ENCODE peak calls at places on chromosomes 11 and 22, in eight cellular contexts. A, C, G, R, Z, U, Y and J are unnamed samples.

GRCh38 chr11:2310073-2310785 is 8.4 kb downstream of the TSPAN32 start:
- DNase-seq in A (no peak), C (no peak), G (peak; percentile 54), R (no peak), Z (no peak), U (no peak), Y (no peak), J (no peak)

GRCh38 chr22:37616205-37617083 is 7.8 kb downstream of the GGA1 start:
- DNase-seq in A (no peak), C (no peak), G (no peak), R (no peak), Z (no peak), U (no peak), Y (no peak), J (no peak)

GRCh38 chr11:34487430-34487829 is 26.2 kb downstream of the ELF5 start:
- DNase-seq in A (no peak), C (no peak), G (no peak), R (no peak), Z (no peak), U (no peak), Y (no peak), J (no peak)

GRCh38 chr22:29320546-29320945 is 5.0 kb upstream of the RASL10A start:
- DNase-seq in A (no peak), C (no peak), G (no peak), R (no peak), Z (no peak), U (no peak), Y (no peak), J (no peak)

GRCh38 chr11:2437516-2437915 is 6.8 kb downstream of the TRPM5 start:
- DNase-seq in A (no peak), C (no peak), G (no peak), R (no peak), Z (no peak), U (no peak), Y (no peak), J (no peak)

GRCh38 chr11:101870510-101870909 is 44.3 kb upstream of the CEP126 start:
- DNase-seq in A (no peak), C (no peak), G (no peak), R (no peak), Z (no peak), U (no peak), Y (peak; percentile 19), J (peak; percentile 57)

GRCh38 chr11:20283475-20283874 is 80.0 kb upstream of the HTATIP2 start:
- DNase-seq in A (no peak), C (no peak), G (no peak), R (no peak), Z (no peak), U (no peak), Y (no peak), J (no peak)

GRCh38 chr22:37032535-37033460 is 13.3 kb downstream of the MPST start:
- DNase-seq in A (peak; percentile 91), C (no peak), G (no peak), R (no peak), Z (no peak), U (no peak), Y (no peak), J (peak; percentile 85)

GRCh38 chr11:68584991-68585524 is 99.3 kb upstream of the GAL start:
- DNase-seq in A (no peak), C (no peak), G (no peak), R (no peak), Z (no peak), U (no peak), Y (no peak), J (no peak)

GRCh38 chr11:126403039-126403438 is 47.6 kb downstream of the ST3GAL4 start:
- DNase-seq in A (peak; percentile 58), C (no peak), G (no peak), R (no peak), Z (no peak), U (no peak), Y (no peak), J (peak; percentile 22)

GRCh38 chr22:23752090-23752691 is 1.3 kb upstream of the ZNF70 start:
- DNase-seq in A (no peak), C (no peak), G (no peak), R (no peak), Z (no peak), U (no peak), Y (no peak), J (no peak)

GRCh38 chr11:23961503-23962338 is 535.1 kb upstream of the LUZP2 start:
- DNase-seq in A (no peak), C (no peak), G (no peak), R (no peak), Z (no peak), U (no peak), Y (no peak), J (no peak)

GRCh38 chr22:40679964-40680818 is 907 bp downstream of the MCHR1 start:
- DNase-seq in A (no peak), C (peak; percentile 9), G (no peak), R (no peak), Z (no peak), U (no peak), Y (no peak), J (peak; percentile 18)

GRCh38 chr11:335779-336665 is 15.4 kb upstream of the IFITM3 start:
- DNase-seq in A (no peak), C (no peak), G (peak; percentile 64), R (no peak), Z (no peak), U (no peak), Y (no peak), J (no peak)

GRCh38 chr11:67436459-67437081 is 912 bp downstream of the PTPRCAP start:
- DNase-seq in A (no peak), C (no peak), G (peak; percentile 79), R (no peak), Z (peak; percentile 70), U (no peak), Y (no peak), J (no peak)

GRCh38 chr22:36211237-36211881 is 9.8 kb upstream of the APOL4 start:
- DNase-seq in A (no peak), C (no peak), G (no peak), R (no peak), Z (no peak), U (no peak), Y (no peak), J (peak; percentile 52)

GRCh38 chr11:108870373-108871020 is 205.6 kb downstream of the DDX10 start:
- DNase-seq in A (no peak), C (no peak), G (no peak), R (peak; percentile 34), Z (no peak), U (no peak), Y (peak; percentile 39), J (peak; percentile 73)

GRCh38 chr11:45554230-45554967 is 111.0 kb downstream of the CHST1 start:
- DNase-seq in A (no peak), C (no peak), G (no peak), R (no peak), Z (no peak), U (no peak), Y (no peak), J (no peak)

GRCh38 chr11:12556155-12556554 is 118.1 kb upstream of the TEAD1 start:
- DNase-seq in A (no peak), C (no peak), G (peak; percentile 77), R (no peak), Z (no peak), U (no peak), Y (no peak), J (peak; percentile 84)

GRCh38 chr22:41021655-41022454 is 70.5 kb upstream of the EP300 start:
- DNase-seq in A (peak; percentile 76), C (peak; percentile 24), G (peak; percentile 87), R (no peak), Z (peak; percentile 51), U (peak; percentile 62), Y (no peak), J (peak; percentile 27)

GRCh38 chr22:19036523-19037273 is 85.5 kb downstream of the DGCR2 start:
- DNase-seq in A (no peak), C (no peak), G (no peak), R (no peak), Z (no peak), U (no peak), Y (no peak), J (no peak)

GRCh38 chr11:112156153-112156552 is 7.7 kb downstream of the IL18 start:
- DNase-seq in A (no peak), C (no peak), G (no peak), R (no peak), Z (no peak), U (no peak), Y (no peak), J (peak; percentile 21)

GRCh38 chr22:39723463-39723862 is 152.9 kb downstream of the CACNA1I start:
- DNase-seq in A (no peak), C (no peak), G (peak; percentile 51), R (no peak), Z (no peak), U (no peak), Y (no peak), J (no peak)

GRCh38 chr11:36312593-36312990 is 16.5 kb downstream of the PRR5L start:
- DNase-seq in A (peak; percentile 22), C (no peak), G (no peak), R (peak; percentile 69), Z (no peak), U (no peak), Y (peak; percentile 70), J (no peak)

GRCh38 chr11:129766858-129767604 is 48.6 kb upstream of the TMEM45B start:
- DNase-seq in A (peak; percentile 53), C (no peak), G (no peak), R (no peak), Z (peak; percentile 7), U (peak; percentile 58), Y (no peak), J (peak; percentile 34)

GRCh38 chr11:10973416-10973815 is 115.6 kb upstream of the ZBED5 start:
- DNase-seq in A (no peak), C (peak; percentile 35), G (no peak), R (no peak), Z (no peak), U (no peak), Y (no peak), J (no peak)

GRCh38 chr11:46120361-46120710 is 918 bp downstream of the PHF21A start:
- DNase-seq in A (no peak), C (no peak), G (peak; percentile 67), R (no peak), Z (peak; percentile 19), U (no peak), Y (no peak), J (no peak)

GRCh38 chr22:48918585-48919186 is 909.0 kb downstream of the BRD1 start:
- DNase-seq in A (no peak), C (no peak), G (no peak), R (no peak), Z (no peak), U (no peak), Y (no peak), J (no peak)

GRCh38 chr11:87851827-87852226 is 323.4 kb downstream of the RAB38 start:
- DNase-seq in A (no peak), C (no peak), G (no peak), R (no peak), Z (no peak), U (no peak), Y (no peak), J (no peak)

GRCh38 chr11:131246589-131247164 is 123.7 kb upstream of the NTM start:
- DNase-seq in A (no peak), C (no peak), G (no peak), R (no peak), Z (no peak), U (peak; percentile 49), Y (no peak), J (no peak)

GRCh38 chr11:22884268-22884667 is 24.0 kb upstream of the CCDC179 start:
- DNase-seq in A (no peak), C (no peak), G (no peak), R (no peak), Z (no peak), U (no peak), Y (no peak), J (no peak)